ENCODE peak calls at places on chromosomes 13 and 19, in five cellular contexts. Y is H1, P is GM12878, R is K562, B is GM12891. S is an unnamed sample.

GRCh38 chr19:50909240-50910070 is 1.7 kb downstream of the KLK4 start:
- DNase-seq in Y (peak; percentile 100), P (no peak), R (peak; percentile 99), B (peak; percentile 39), S (peak; percentile 54)

GRCh38 chr19:1085053-1085658 is 10.0 kb downstream of the POLR2E start:
- DNase-seq in Y (no peak), P (no peak), R (no peak), B (no peak), S (no peak)

GRCh38 chr13:113962975-113963374 is 10.9 kb downstream of the C13orf46 start:
- DNase-seq in Y (no peak), P (no peak), R (no peak), B (no peak), S (no peak)

GRCh38 chr19:32809754-32810153 is 59.8 kb downstream of the SLC7A9 start:
- DNase-seq in Y (no peak), P (no peak), R (no peak), B (no peak), S (no peak)

GRCh38 chr19:37963190-37963947 is 56.4 kb downstream of the SIPA1L3 start:
- DNase-seq in Y (no peak), P (no peak), R (no peak), B (no peak), S (no peak)

GRCh38 chr19:29686285-29686805 is 21.1 kb downstream of the PLEKHF1 start:
- DNase-seq in Y (no peak), P (no peak), R (no peak), B (no peak), S (no peak)

GRCh38 chr13:46142692-46143238 is 37.9 kb upstream of the CPB2 start:
- DNase-seq in Y (no peak), P (no peak), R (no peak), B (no peak), S (no peak)

GRCh38 chr19:13092206-13092605 is 10.5 kb downstream of the LYL1 start:
- DNase-seq in Y (no peak), P (no peak), R (no peak), B (no peak), S (no peak)

GRCh38 chr13:77536358-77536757 is 852 bp downstream of the SCEL start:
- DNase-seq in Y (no peak), P (no peak), R (no peak), B (no peak), S (no peak)

GRCh38 chr19:29520390-29520789 is 5.4 kb upstream of the VSTM2B start:
- DNase-seq in Y (no peak), P (no peak), R (no peak), B (no peak), S (no peak)

GRCh38 chr13:113785051-113786010 is 26.3 kb downstream of the TMEM255B start:
- DNase-seq in Y (no peak), P (no peak), R (no peak), B (no peak), S (no peak)

GRCh38 chr19:47444388-47444821 is 25.1 kb upstream of the MEIS3 start:
- DNase-seq in Y (peak; percentile 85), P (no peak), R (peak; percentile 66), B (no peak), S (no peak)

GRCh38 chr13:73618275-73618865 is 515.8 kb downstream of the KLF12 start:
- DNase-seq in Y (no peak), P (no peak), R (no peak), B (no peak), S (no peak)

GRCh38 chr19:42989851-42990250 is 36.4 kb downstream of the PSG11 start:
- DNase-seq in Y (no peak), P (no peak), R (no peak), B (no peak), S (no peak)

GRCh38 chr13:77406644-77407440 is 79.9 kb upstream of the MYCBP2 start:
- DNase-seq in Y (no peak), P (no peak), R (no peak), B (no peak), S (no peak)

GRCh38 chr19:39284032-39284431 is 12.2 kb upstream of the IFNL1 start:
- DNase-seq in Y (no peak), P (no peak), R (no peak), B (no peak), S (no peak)

GRCh38 chr13:28865312-28865711 is 45.2 kb downstream of the MTUS2 start:
- DNase-seq in Y (no peak), P (no peak), R (no peak), B (no peak), S (no peak)

GRCh38 chr13:97798171-97798821 is 155.2 kb upstream of the IPO5 start:
- DNase-seq in Y (no peak), P (no peak), R (no peak), B (no peak), S (no peak)

GRCh38 chr13:48727252-48728011 is 73.7 kb downstream of the CYSLTR2 start:
- DNase-seq in Y (no peak), P (no peak), R (no peak), B (no peak), S (no peak)

GRCh38 chr19:917323-918151 is at the start of gene KISS1R:
- DNase-seq in Y (peak; percentile 91), P (no peak), R (peak; percentile 60), B (no peak), S (peak; percentile 50)

GRCh38 chr13:91349992-91350911 is 2.8 kb downstream of the MIR17HG start:
- DNase-seq in Y (no peak), P (no peak), R (no peak), B (no peak), S (no peak)

GRCh38 chr13:27171244-27171829 is at the start of gene USP12:
- DNase-seq in Y (peak; percentile 76), P (no peak), R (peak; percentile 60), B (peak; percentile 6), S (peak; percentile 11)

GRCh38 chr13:100733261-100733660 is 58.7 kb upstream of the TMTC4 start:
- DNase-seq in Y (no peak), P (no peak), R (no peak), B (no peak), S (no peak)

GRCh38 chr19:41478875-41479756 is 36.2 kb downstream of the ERICH4 start:
- DNase-seq in Y (no peak), P (no peak), R (no peak), B (no peak), S (no peak)

GRCh38 chr19:41476583-41476982 is 33.6 kb downstream of the ERICH4 start:
- DNase-seq in Y (no peak), P (no peak), R (no peak), B (no peak), S (no peak)

GRCh38 chr19:41480336-41480735 is 37.4 kb downstream of the ERICH4 start:
- DNase-seq in Y (no peak), P (no peak), R (no peak), B (no peak), S (no peak)

GRCh38 chr19:41478171-41478570 is 35.2 kb downstream of the ERICH4 start:
- DNase-seq in Y (no peak), P (no peak), R (no peak), B (no peak), S (no peak)

DNA sequence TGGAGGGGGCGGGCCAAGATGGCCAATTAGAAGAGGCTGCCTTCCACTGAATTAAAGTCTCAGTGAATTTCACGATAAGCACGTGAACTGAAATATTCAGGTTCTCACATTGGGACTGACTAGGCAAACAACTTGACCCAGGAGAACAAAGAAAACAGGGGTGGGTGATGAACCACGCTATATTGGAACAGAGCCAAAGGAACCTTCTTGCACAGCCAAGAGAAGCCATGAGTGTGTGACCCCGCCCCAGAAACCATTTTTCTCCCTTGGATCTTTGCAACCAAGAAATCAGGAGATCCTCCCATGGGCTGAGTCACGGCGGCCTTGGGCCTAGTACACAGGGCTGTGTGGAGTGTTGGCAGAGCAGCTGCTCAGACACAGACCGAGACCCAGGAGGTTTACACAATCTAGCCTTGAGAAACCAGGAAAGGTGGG is 36.8 kb downstream of the ERICH4 start:
- DNase-seq in Y (no peak), P (no peak), R (peak; percentile 30), B (no peak), S (no peak)
- TF ChIP-seq POLR2A in Y (no peak), P (no peak), R (no peak), B (no peak), S (no peak)

GRCh38 chr19:17334414-17335409 is at the start of gene ANO8:
- DNase-seq in Y (peak; percentile 99), P (peak; percentile 82), R (peak; percentile 88), B (peak; percentile 92), S (peak; percentile 92)
- TF ChIP-seq POLR2AphosphoS5 in Y (peak; percentile 26), P (no peak), R (peak; percentile 35), B (no peak), S (no peak)

GRCh38 chr19:16620584-16620983 is 7.4 kb downstream of the MED26 start:
- DNase-seq in Y (no peak), P (no peak), R (no peak), B (no peak), S (no peak)

GRCh38 chr19:16618248-16618647 is 9.8 kb downstream of the MED26 start:
- DNase-seq in Y (no peak), P (no peak), R (no peak), B (no peak), S (no peak)

GRCh38 chr19:16621165-16621800 is 6.7 kb downstream of the MED26 start:
- DNase-seq in Y (no peak), P (no peak), R (no peak), B (no peak), S (no peak)

GRCh38 chr19:16620018-16620417 is 8.0 kb downstream of the MED26 start:
- DNase-seq in Y (no peak), P (no peak), R (peak; percentile 10), B (no peak), S (no peak)

DNA sequence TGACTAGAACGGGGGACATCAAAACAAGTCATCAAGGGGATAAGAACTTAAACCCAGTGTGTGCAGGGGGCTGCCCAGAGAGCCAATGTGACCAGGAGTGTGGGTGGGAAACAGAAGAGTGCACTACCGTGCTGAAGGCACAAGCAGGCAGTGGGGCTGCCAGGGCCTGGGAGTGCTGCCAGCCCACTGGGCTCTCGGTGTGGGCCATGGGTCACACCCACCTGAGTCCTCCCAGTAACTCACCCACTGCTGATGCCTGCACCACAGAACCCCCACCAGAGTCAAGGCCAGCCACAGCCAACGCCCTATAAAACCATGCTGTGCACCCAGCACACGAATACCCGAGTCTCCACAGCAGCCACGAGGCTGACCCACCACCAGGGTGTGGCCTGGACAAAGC is 8.5 kb downstream of the MED26 start:
- DNase-seq in Y (no peak), P (no peak), R (peak; percentile 34), B (no peak), S (no peak)
- TF ChIP-seq TAF1 in Y (no peak), P (no peak), R (no peak), B (no peak), S (no peak)

GRCh38 chr19:4414800-4415251 is 12.4 kb downstream of the CHAF1A start:
- DNase-seq in Y (no peak), P (no peak), R (no peak), B (no peak), S (no peak)
- TF ChIP-seq POLR2A in Y (no peak), P (no peak), R (no peak), B (no peak), S (no peak)

S was measured in GM12892.